ENCODE peak calls at places on chromosomes 5 and 9, in six cellular contexts. T, K, H, R, B and O are unnamed samples.

GRCh38 chr5:14440598-14441401 is 140.8 kb upstream of the OTULINL start:
- DNase-seq in T (no peak), K (no peak), H (no peak), R (peak), B (no peak), O (no peak)

GRCh38 chr9:98890256-98890655 is 53.5 kb upstream of the COL15A1 start:
- DNase-seq in T (no peak), K (no peak), H (no peak), R (no peak), B (no peak), O (no peak)

GRCh38 chr5:472076-472655 is 29.2 kb downstream of the EXOC3 start:
- DNase-seq in T (no peak), K (no peak), H (peak), R (peak), B (no peak), O (peak)

GRCh38 chr9:136644343-136644592 is 18.4 kb upstream of the EGFL7 start:
- DNase-seq in T (peak), K (no peak), H (peak), R (peak), B (no peak), O (no peak)

GRCh38 chr9:124770359-124771020 is 621 bp downstream of the NR6A1 start:
- DNase-seq in T (peak), K (no peak), H (peak), R (no peak), B (no peak), O (peak)

GRCh38 chr5:72134226-72134625 is 27.0 kb downstream of the MAP1B start:
- DNase-seq in T (no peak), K (no peak), H (no peak), R (peak), B (no peak), O (no peak)

GRCh38 chr5:36502608-36503007 is 103.8 kb upstream of the SLC1A3 start:
- DNase-seq in T (no peak), K (no peak), H (no peak), R (no peak), B (no peak), O (no peak)

GRCh38 chr9:121770415-121771273 is 119.2 kb downstream of the DAB2IP start:
- DNase-seq in T (no peak), K (no peak), H (no peak), R (peak), B (no peak), O (no peak)

GRCh38 chr9:93130861-93131481 is 3.1 kb downstream of the NINJ1 start:
- DNase-seq in T (no peak), K (no peak), H (no peak), R (peak), B (no peak), O (no peak)

GRCh38 chr5:61053937-61054336 is 108.3 kb downstream of the SMIM15 start:
- DNase-seq in T (no peak), K (peak), H (no peak), R (no peak), B (no peak), O (no peak)

GRCh38 chr5:76083555-76084495 is 642 bp downstream of the SV2C start:
- DNase-seq in T (no peak), K (no peak), H (no peak), R (no peak), B (no peak), O (no peak)

GRCh38 chr5:75016896-75017295 is 35.5 kb downstream of the GCNT4 start:
- DNase-seq in T (no peak), K (no peak), H (no peak), R (no peak), B (no peak), O (no peak)

GRCh38 chr5:173867173-173867679 is 20.9 kb upstream of the CPEB4 start:
- DNase-seq in T (no peak), K (no peak), H (no peak), R (no peak), B (no peak), O (no peak)

GRCh38 chr5:5683174-5683573 is 260.7 kb downstream of the ICE1 start:
- DNase-seq in T (no peak), K (no peak), H (no peak), R (no peak), B (no peak), O (no peak)

GRCh38 chr5:93349613-93350012 is 231.4 kb downstream of the NR2F1-AS1 start:
- DNase-seq in T (no peak), K (no peak), H (no peak), R (peak), B (no peak), O (no peak)

GRCh38 chr9:35649431-35650340 is 1.0 kb downstream of the SIT1 start:
- DNase-seq in T (no peak), K (no peak), H (peak), R (no peak), B (no peak), O (peak)

GRCh38 chr9:84266087-84266561 is 74.4 kb downstream of the SLC28A3 start:
- DNase-seq in T (peak), K (peak), H (no peak), R (no peak), B (no peak), O (no peak)

GRCh38 chr5:138951091-138951985 is 76.2 kb upstream of the LRRTM2 start:
- DNase-seq in T (no peak), K (no peak), H (no peak), R (no peak), B (no peak), O (no peak)

GRCh38 chr5:120124031-120124430 is 340.1 kb upstream of the PRR16 start:
- DNase-seq in T (no peak), K (no peak), H (no peak), R (no peak), B (no peak), O (no peak)

GRCh38 chr5:53884844-53885243 is 324.4 kb downstream of the NDUFS4 start:
- DNase-seq in T (no peak), K (no peak), H (no peak), R (no peak), B (no peak), O (no peak)

GRCh38 chr5:31048282-31048974 is 145.1 kb upstream of the CDH6 start:
- DNase-seq in T (no peak), K (no peak), H (no peak), R (no peak), B (no peak), O (no peak)

GRCh38 chr5:157740211-157740610 is 3.3 kb upstream of the LSM11 start:
- DNase-seq in T (peak), K (peak), H (peak), R (no peak), B (no peak), O (peak)

GRCh38 chr9:127349483-127350127 is 47.4 kb upstream of the SLC2A8 start:
- DNase-seq in T (no peak), K (no peak), H (no peak), R (no peak), B (no peak), O (no peak)

GRCh38 chr9:8262625-8263622 is 463.3 kb upstream of the DMAC1 start:
- DNase-seq in T (no peak), K (no peak), H (no peak), R (no peak), B (no peak), O (no peak)

GRCh38 chr9:94287877-94288513 is 28.9 kb downstream of the ZNF169 start:
- DNase-seq in T (no peak), K (no peak), H (no peak), R (no peak), B (no peak), O (no peak)
- TF ChIP-seq MAX in T (no peak), K (no peak), H (no peak), R (no peak), B (no peak), O (no peak)

DNA sequence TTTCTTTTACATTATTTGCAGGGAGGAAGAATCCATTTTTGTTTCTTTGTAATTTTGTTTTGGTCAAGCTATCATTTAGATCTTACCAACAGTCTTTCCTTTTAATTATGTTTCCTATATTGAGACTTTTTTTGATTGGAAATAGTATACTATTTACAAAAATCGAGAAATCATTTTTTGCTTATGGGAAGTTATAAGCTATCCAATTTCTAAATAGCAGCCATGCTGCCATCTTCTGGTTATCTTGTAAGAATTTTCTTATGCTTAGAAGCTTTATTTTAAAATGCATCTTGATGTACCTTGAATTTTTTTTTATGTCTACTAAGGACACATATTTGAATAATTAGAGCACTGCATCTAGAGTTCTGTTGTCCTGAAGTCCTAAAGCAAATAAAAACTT is 821.2 kb downstream of the PTPRD start:
- DNase-seq in T (peak), K (no peak), H (no peak), R (peak), B (no peak), O (peak)
- TF ChIP-seq MYC in T (no peak), K (no peak), H (no peak), R (no peak), B (no peak), O (no peak)

GRCh38 chr9:95381243-95381642 is 63.7 kb upstream of the FANCC start:
- DNase-seq in T (peak), K (no peak), H (no peak), R (no peak), B (peak), O (peak)

GRCh38 chr9:95383198-95383673 is 65.7 kb upstream of the FANCC start:
- DNase-seq in T (peak), K (peak), H (no peak), R (no peak), B (no peak), O (no peak)

GRCh38 chr9:95383845-95384244 is 66.3 kb upstream of the FANCC start:
- DNase-seq in T (peak), K (no peak), H (no peak), R (no peak), B (no peak), O (no peak)

GRCh38 chr9:95379630-95380029 is 62.1 kb upstream of the FANCC start:
- DNase-seq in T (peak), K (no peak), H (no peak), R (no peak), B (no peak), O (peak)

DNA sequence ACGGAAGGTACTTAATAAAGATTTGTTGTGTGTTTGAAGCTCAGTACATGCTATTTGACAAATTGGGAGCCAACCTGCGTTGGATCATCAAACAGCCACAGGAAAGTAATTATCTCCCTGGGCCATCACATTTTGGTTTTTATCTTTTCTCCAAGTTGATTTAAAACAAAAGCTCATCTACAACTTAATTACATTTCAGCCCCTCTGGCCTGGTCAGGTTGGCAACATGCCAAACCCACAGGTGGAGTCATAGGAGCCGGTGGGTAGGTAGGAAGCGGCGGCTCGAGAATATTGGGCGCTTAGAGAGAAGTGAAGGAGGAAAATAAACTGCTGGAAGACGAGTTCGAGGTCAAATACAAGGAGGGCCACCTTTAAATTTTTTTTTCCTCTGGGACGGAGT is 64.9 kb upstream of the FANCC start:
- DNase-seq in T (no peak), K (no peak), H (no peak), R (no peak), B (no peak), O (no peak)
- TF ChIP-seq POLR2A in T (no peak), K (no peak), H (no peak), R (no peak), B (no peak), O (no peak)

GRCh38 chr5:177403826-177404640 is 3.6 kb upstream of the PFN3 start:
- DNase-seq in T (peak), K (no peak), H (peak), R (peak), B (no peak), O (peak)
- TF ChIP-seq MAX in T (peak), K (peak), H (peak), R (peak), B (peak), O (peak)